ENCODE peak calls at places on chromosomes 16 and 17, in six cellular contexts. V, Y, G, H, N and U are unnamed samples.

GRCh38 chr17:48002208-48002919 is 31.5 kb downstream of the CDK5RAP3 start:
- DNase-seq in Y (no peak), N (no peak), H (no peak), G (no peak), V (no peak), U (no peak)

GRCh38 chr16:85718682-85719081 is 29.9 kb upstream of the GINS2 start:
- DNase-seq in Y (no peak), N (no peak), V (peak; percentile 20), H (no peak), G (peak; percentile 59), U (no peak)

GRCh38 chr17:2393184-2393953 is 7.5 kb downstream of the MNT start:
- DNase-seq in G (peak; percentile 95), H (peak; percentile 95), N (peak; percentile 94), Y (no peak), V (peak; percentile 92), U (peak; percentile 92)

GRCh38 chr17:82442643-82443464 is 7.7 kb downstream of the CYBC1 start:
- DNase-seq in N (peak; percentile 14), H (no peak), V (no peak), G (no peak), Y (no peak), U (no peak)

GRCh38 chr16:86542756-86543750 is 12.0 kb downstream of the MTHFSD start:
- DNase-seq in V (no peak), N (no peak), Y (no peak), G (no peak), H (no peak), U (no peak)

GRCh38 chr17:81385320-81386111 is 9.7 kb upstream of the BAHCC1 start:
- DNase-seq in G (peak; percentile 52), N (no peak), Y (no peak), H (peak; percentile 73), V (no peak), U (peak; percentile 45)

GRCh38 chr17:32604966-32605365 is 118.2 kb downstream of the CDK5R1 start:
- DNase-seq in N (no peak), Y (no peak), G (no peak), H (no peak), V (no peak), U (no peak)

GRCh38 chr16:35629001-35629400 is 2169.6 kb downstream of the TP53TG3F start:
- DNase-seq in H (no peak), Y (no peak), N (no peak), V (no peak), G (no peak), U (no peak)

GRCh38 chr16:86772671-86773338 is 194.5 kb downstream of the FOXL1 start:
- DNase-seq in Y (no peak), N (no peak), V (no peak), H (peak; percentile 53), G (no peak), U (no peak)